ENCODE peak calls at places on chromosomes 6 and 20, in five cellular contexts. Z is GM20000, G is fibroblast of pulmonary artery, P is GM12865, A is omental fat pad. N is an unnamed sample.

GRCh38 chr6:123016431-123017110 is 20.5 kb downstream of the CLVS2 start:
- DNase-seq in Z (no peak), G (no peak), P (no peak), A (no peak), N (no peak)

GRCh38 chr20:57166568-57167291 is 99.7 kb downstream of the BMP7 start:
- DNase-seq in Z (no peak), G (no peak), P (no peak), A (no peak), N (no peak)

GRCh38 chr6:35831257-35832007 is 26.3 kb downstream of the LHFPL5 start:
- DNase-seq in Z (no peak), G (no peak), P (no peak), A (no peak), N (no peak)

GRCh38 chr6:27672113-27672799 is 199.4 kb upstream of the ZNF184 start:
- DNase-seq in Z (peak; percentile 63), G (no peak), P (peak; percentile 95), A (no peak), N (no peak)

GRCh38 chr6:152004036-152004566 is 196.6 kb downstream of the ESR1 start:
- DNase-seq in Z (no peak), G (no peak), P (no peak), A (no peak), N (no peak)

GRCh38 chr6:34476941-34477340 is 11.1 kb downstream of the PACSIN1 start:
- DNase-seq in Z (no peak), G (no peak), P (no peak), A (no peak), N (no peak)

GRCh38 chr20:17225891-17226409 is 890 bp upstream of the PCSK2 start:
- DNase-seq in Z (no peak), G (no peak), P (no peak), A (no peak), N (peak; percentile 76)

GRCh38 chr6:95364016-95364604 is 213.2 kb upstream of the MANEA start:
- DNase-seq in Z (peak; percentile 26), G (peak; percentile 20), P (peak; percentile 22), A (no peak), N (no peak)

GRCh38 chr6:159714404-159714803 is 12.9 kb upstream of the WTAP start:
- DNase-seq in Z (no peak), G (no peak), P (no peak), A (no peak), N (no peak)

GRCh38 chr6:23027281-23027680 is 457.9 kb downstream of the HDGFL1 start:
- DNase-seq in Z (no peak), G (no peak), P (no peak), A (no peak), N (no peak)

GRCh38 chr6:35092362-35093117 is 48.6 kb downstream of the TCP11 start:
- DNase-seq in Z (no peak), G (peak; percentile 67), P (no peak), A (no peak), N (no peak)

GRCh38 chr6:42404494-42404893 is 47.2 kb downstream of the TRERF1 start:
- DNase-seq in Z (no peak), G (peak; percentile 60), P (no peak), A (no peak), N (no peak)

GRCh38 chr6:14017626-14018475 is 93.1 kb downstream of the RNF182 start:
- DNase-seq in Z (no peak), G (no peak), P (no peak), A (no peak), N (no peak)

GRCh38 chr20:46293084-46293483 is 15.2 kb downstream of the CDH22 start:
- DNase-seq in Z (no peak), G (peak; percentile 68), P (peak; percentile 12), A (no peak), N (no peak)

GRCh38 chr20:48926816-48927215 is 5.3 kb downstream of the ARFGEF2 start:
- DNase-seq in Z (no peak), G (no peak), P (no peak), A (no peak), N (no peak)

GRCh38 chr6:163694988-163695942 is 280.7 kb downstream of the QKI start:
- DNase-seq in Z (no peak), G (no peak), P (no peak), A (no peak), N (no peak)

GRCh38 chr6:36829919-36830544 is 9.2 kb downstream of the CPNE5 start:
- DNase-seq in Z (no peak), G (peak; percentile 73), P (no peak), A (no peak), N (no peak)

GRCh38 chr6:76697585-76697984 is 625.1 kb upstream of the IMPG1 start:
- DNase-seq in Z (no peak), G (peak; percentile 39), P (no peak), A (no peak), N (no peak)

GRCh38 chr6:52759085-52759484 is 4.2 kb downstream of the GSTA2 start:
- DNase-seq in Z (no peak), G (peak; percentile 15), P (no peak), A (no peak), N (no peak)

GRCh38 chr20:25584905-25585704 is at the start of gene NINL:
- DNase-seq in Z (peak; percentile 67), G (peak; percentile 61), P (no peak), A (no peak), N (no peak)

GRCh38 chr6:35388023-35388422 is 45.7 kb downstream of the PPARD start:
- DNase-seq in Z (no peak), G (no peak), P (no peak), A (no peak), N (no peak)

GRCh38 chr20:34543457-34544056 is 15.0 kb upstream of the MAP1LC3A start:
- DNase-seq in Z (no peak), G (no peak), P (no peak), A (no peak), N (peak; percentile 77)

GRCh38 chr6:123091896-123092271 is 95.8 kb downstream of the CLVS2 start:
- DNase-seq in Z (no peak), G (no peak), P (no peak), A (no peak), N (no peak)

GRCh38 chr6:31243508-31243907 is 28.4 kb downstream of the HLA-C start:
- DNase-seq in Z (no peak), G (no peak), P (no peak), A (no peak), N (no peak)

GRCh38 chr20:12464036-12464435 is 544.7 kb upstream of the SPTLC3 start:
- DNase-seq in Z (no peak), G (no peak), P (no peak), A (no peak), N (no peak)

GRCh38 chr6:144007779-144008500 is at the start of gene PLAGL1:
- DNase-seq in Z (peak; percentile 79), G (peak; percentile 79), P (peak; percentile 35), A (peak; percentile 32), N (peak; percentile 90)

GRCh38 chr6:122753688-122754056 is 25.8 kb upstream of the FABP7 start:
- DNase-seq in Z (no peak), G (no peak), P (no peak), A (no peak), N (no peak)

GRCh38 chr6:101401792-101402617 is 8.5 kb downstream of the GRIK2 start:
- DNase-seq in Z (no peak), G (no peak), P (no peak), A (no peak), N (no peak)
- TF ChIP-seq CTCF in Z (no peak), G (no peak), P (no peak), A (no peak), N (peak; percentile 20)

DNA sequence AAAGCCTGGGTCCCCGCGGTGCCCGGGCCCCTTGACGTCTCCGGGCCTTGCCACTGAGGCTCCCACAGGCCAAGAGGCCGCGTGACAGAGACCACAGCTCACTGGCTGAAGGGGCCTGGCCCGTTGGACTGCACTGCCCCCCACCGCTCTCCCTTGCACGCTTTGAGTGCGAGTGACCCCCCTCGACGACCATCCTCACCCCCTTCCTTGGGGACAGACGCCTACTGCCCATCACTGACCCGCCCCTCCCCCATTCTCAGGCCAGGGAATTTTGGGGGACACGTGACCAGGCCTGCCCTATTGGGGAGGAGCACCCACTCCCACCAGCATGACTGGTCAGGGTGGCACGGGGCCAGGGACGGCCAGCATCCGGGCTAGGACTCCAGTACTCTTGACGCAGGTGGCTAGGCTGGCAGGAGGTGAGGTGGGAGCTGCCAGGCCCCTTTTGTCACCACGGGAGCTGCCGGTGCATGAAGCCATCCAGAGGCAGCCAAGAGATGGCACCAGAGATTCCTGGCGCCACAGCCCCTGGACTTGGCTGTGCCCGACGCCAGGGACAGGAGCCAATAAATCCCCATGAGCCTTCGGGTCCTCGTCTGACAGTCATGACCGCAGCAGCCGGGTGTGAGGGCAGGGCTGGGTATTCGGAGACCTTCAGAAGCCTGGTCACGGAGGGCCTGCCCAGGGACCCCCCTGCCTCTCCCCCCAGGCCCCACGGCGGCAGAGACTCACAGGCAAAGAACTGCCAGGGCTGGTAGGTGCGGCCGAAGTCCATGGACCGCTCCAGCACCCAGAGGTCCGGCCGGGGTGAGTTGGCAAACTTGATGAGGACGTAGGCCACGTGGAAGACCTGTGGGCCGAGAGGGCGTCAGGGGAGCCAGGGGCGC is 14.5 kb downstream of the LAMA5 start:
- DNase-seq in Z (no peak), G (no peak), P (no peak), A (no peak), N (no peak)
- TF ChIP-seq CTCF in Z (no peak), G (no peak), P (no peak), A (no peak), N (peak; percentile 25)

GRCh38 chr20:50294164-50295088 is 103.8 kb downstream of the CEBPB start:
- DNase-seq in Z (no peak), G (no peak), P (no peak), A (no peak), N (no peak)
- TF ChIP-seq CTCF in Z (no peak), G (no peak), P (no peak), A (no peak), N (peak; percentile 14)

GRCh38 chr6:160733045-160733646 is 31.1 kb downstream of the PLG start:
- DNase-seq in Z (peak; percentile 52), G (peak; percentile 51), P (peak; percentile 82), A (no peak), N (no peak)
- TF ChIP-seq CTCF in Z (peak; percentile 77), G (peak; percentile 69), P (peak; percentile 80), A (no peak), N (peak; percentile 89)

GRCh38 chr20:31517373-31517772 is 3.1 kb downstream of the HM13 start:
- DNase-seq in Z (no peak), G (peak; percentile 62), P (no peak), A (no peak), N (no peak)
- TF ChIP-seq CTCF in Z (no peak), G (peak; percentile 40), P (no peak), A (no peak), N (peak; percentile 65)

GRCh38 chr20:61725966-61726365 is 339.7 kb downstream of the TAF4 start:
- DNase-seq in Z (no peak), G (no peak), P (no peak), A (no peak), N (peak; percentile 81)

GRCh38 chr20:61722146-61722678 is 343.5 kb downstream of the TAF4 start:
- DNase-seq in Z (no peak), G (no peak), P (no peak), A (no peak), N (no peak)

GRCh38 chr20:61725145-61725544 is 340.5 kb downstream of the TAF4 start:
- DNase-seq in Z (no peak), G (no peak), P (no peak), A (no peak), N (peak; percentile 80)

GRCh38 chr20:61723538-61724257 is 342.0 kb downstream of the TAF4 start:
- DNase-seq in Z (no peak), G (no peak), P (no peak), A (no peak), N (no peak)

GRCh38 chr20:61724376-61724775 is 341.3 kb downstream of the TAF4 start:
- DNase-seq in Z (no peak), G (no peak), P (no peak), A (no peak), N (peak; percentile 49)
- TF ChIP-seq CTCF in Z (peak; percentile 5), G (no peak), P (no peak), A (no peak), N (peak; percentile 53)

GRCh38 chr6:80523531-80523970 is 417.1 kb downstream of the BCKDHB start:
- DNase-seq in Z (no peak), G (peak; percentile 57), P (no peak), A (no peak), N (no peak)
- TF ChIP-seq CTCF in Z (no peak), G (peak; percentile 40), P (no peak), A (no peak), N (peak; percentile 46)

N was measured in chondrocyte.